ENCODE peak calls at places on chromosome 12, in six cellular contexts. I is neural progenitor cell, L is GM23338, K is body of pancreas, M is cardiac muscle cell, W is Peyer's patch. T is an unnamed sample. For H3K4me1, the result is how much of the 10 kb centered on the place peaks cover.

GRCh38 chr12:123971770-123972447 is 722 bp downstream of the CCDC92 start:
- DNase-seq in M (peak), K (peak), W (peak), I (peak), L (peak), T (peak)

GRCh38 chr12:75978677-75979076 is 52.9 kb downstream of the PHLDA1 start:
- DNase-seq in K (no peak), W (no peak), L (no peak), I (no peak), M (no peak), T (no peak)

GRCh38 chr12:79455314-79455713 is 235.4 kb downstream of the PAWR start:
- DNase-seq in M (no peak), K (peak), L (no peak), W (no peak), I (no peak), T (no peak)

GRCh38 chr12:94277426-94278000 is 129.1 kb downstream of the PLXNC1 start:
- DNase-seq in W (no peak), K (no peak), I (no peak), M (no peak), L (no peak), T (no peak)

GRCh38 chr12:130161261-130162231 is 718 bp upstream of the FZD10 start:
- DNase-seq in K (peak), W (no peak), I (peak), M (no peak), L (peak), T (no peak)

GRCh38 chr12:26032719-26033241 is 74.3 kb downstream of the RASSF8 start:
- DNase-seq in W (no peak), M (no peak), I (no peak), K (no peak), L (no peak), T (no peak)

GRCh38 chr12:57521475-57522018 is 1.1 kb upstream of the MBD6 start:
- DNase-seq in L (peak), W (peak), M (peak), I (peak), K (peak), T (no peak)

GRCh38 chr12:69266045-69266635 is 26.8 kb downstream of the CPSF6 start:
- DNase-seq in K (no peak), W (no peak), I (no peak), M (no peak), L (no peak), T (no peak)

GRCh38 chr12:112944028-112944690 is 5.9 kb downstream of the OAS3 start:
- DNase-seq in L (peak), M (no peak), K (no peak), W (no peak), I (no peak), T (no peak)

GRCh38 chr12:101127521-101128219 is 82.4 kb downstream of the SLC5A8 start:
- DNase-seq in W (no peak), L (no peak), K (no peak), M (no peak), I (no peak), T (no peak)

GRCh38 chr12:15534322-15534721 is 212.0 kb downstream of the PTPRO start:
- DNase-seq in L (no peak), M (no peak), I (no peak), K (peak), W (no peak), T (no peak)

GRCh38 chr12:115730975-115731541 is 546.4 kb downstream of the MED13L start:
- DNase-seq in L (no peak), K (no peak), M (no peak), W (no peak), I (no peak), T (no peak)

GRCh38 chr12:7093892-7094291 is 1.6 kb upstream of the C1R start:
- DNase-seq in I (no peak), K (peak), L (no peak), M (no peak), W (no peak), T (no peak)

GRCh38 chr12:47785036-47785886 is 12.2 kb downstream of the SLC48A1 start:
- DNase-seq in I (no peak), L (no peak), K (no peak), W (no peak), M (no peak), T (no peak)

GRCh38 chr12:27709932-27710591 is 570 bp upstream of the MRPS35 start:
- DNase-seq in K (peak), W (no peak), L (no peak), M (peak), I (no peak), T (no peak)

GRCh38 chr12:88925370-88925915 is 345.2 kb upstream of the KITLG start:
- DNase-seq in K (no peak), M (no peak), W (no peak), I (no peak), L (no peak), T (no peak)

GRCh38 chr12:43238281-43238680 is 313.7 kb downstream of the ADAMTS20 start:
- DNase-seq in I (no peak), M (no peak), K (no peak), L (no peak), W (no peak), T (no peak)

GRCh38 chr12:51752490-51752889 is 96.0 kb downstream of the FIGNL2 start:
- DNase-seq in L (no peak), W (peak), I (peak), K (peak), M (peak), T (peak)

GRCh38 chr12:94616217-94616729 is 34.1 kb downstream of the TMCC3 start:
- DNase-seq in L (peak), K (no peak), I (peak), W (peak), M (peak), T (no peak)

GRCh38 chr12:47813491-47814196 is 6.1 kb downstream of the HDAC7 start:
- DNase-seq in W (peak), I (peak), L (peak), M (peak), K (peak), T (no peak)

GRCh38 chr12:15599266-15600037 is 189.7 kb downstream of the EPS8 start:
- DNase-seq in M (peak), K (peak), I (no peak), L (no peak), W (no peak), T (peak)

GRCh38 chr12:53060721-53061276 is 10.9 kb downstream of the TNS2 start:
- DNase-seq in K (peak), L (no peak), I (no peak), W (peak), M (no peak), T (peak)

GRCh38 chr12:2841056-2841455 is 6.2 kb upstream of the NRIP2 start:
- DNase-seq in I (no peak), M (no peak), L (no peak), K (no peak), W (no peak), T (no peak)

GRCh38 chr12:122437656-122438121 is 15.2 kb upstream of the CLIP1 start:
- DNase-seq in K (peak), L (no peak), I (no peak), W (no peak), M (no peak), T (peak)

DNA sequence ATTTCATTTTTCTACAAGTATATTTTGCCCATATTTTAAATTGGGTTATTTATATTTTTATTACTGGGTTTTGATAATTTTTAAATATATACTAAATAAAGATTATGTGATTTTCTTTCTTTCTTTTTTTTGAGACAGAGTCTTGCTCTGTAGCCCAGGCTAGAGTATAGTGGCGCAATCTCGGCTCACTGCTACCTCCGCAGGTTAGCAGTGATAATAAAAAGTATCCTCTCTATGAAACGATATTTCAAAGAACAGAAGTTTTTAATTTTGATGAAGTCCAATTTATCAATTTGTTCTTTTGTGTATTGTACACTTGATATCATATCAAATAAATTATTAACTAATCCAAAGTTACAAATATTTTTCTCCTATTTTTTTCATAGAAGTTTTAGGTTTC is 47.2 kb upstream of the LDHB start:
- DNase-seq in K (no peak), M (no peak), I (no peak), L (no peak), W (no peak), T (no peak)
- TF ChIP-seq CTCF in K (no peak), M (no peak), I (no peak), L (no peak), W (no peak), T (no peak)

GRCh38 chr12:120814203-120814902 is 88.7 kb downstream of the ACADS start:
- DNase-seq in I (no peak), K (no peak), M (no peak), L (no peak), W (no peak), T (no peak)
- H3K27ac ChIP-seq in I (no peak), K (no peak), M (no peak), L (no peak), W (no peak), T (no peak)

DNA sequence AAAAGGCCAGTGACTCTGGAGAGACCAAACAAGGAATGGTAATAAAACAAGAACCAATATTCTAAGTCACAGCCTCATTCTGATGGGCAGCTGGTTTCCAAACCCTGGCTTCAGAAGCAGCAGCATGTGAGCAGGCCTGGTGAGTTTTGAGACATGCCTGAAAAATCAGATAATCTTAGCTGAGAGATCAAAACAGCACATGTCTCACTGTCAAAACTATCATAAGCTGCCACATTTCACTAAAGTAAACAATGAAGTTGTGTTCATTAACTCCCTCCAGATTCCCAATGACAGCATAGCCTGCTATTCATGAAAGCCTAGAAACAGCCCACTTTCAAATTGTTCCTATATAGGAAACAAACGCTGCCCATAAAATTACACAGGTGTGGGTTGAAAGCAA is 36.5 kb downstream of the CIT start:
- DNase-seq in W (no peak), M (no peak), L (no peak), I (no peak), K (no peak), T (no peak)
- H3K4me1 ChIP-seq in W (under half), M (under half), L (under half), I (under half), K (under half), T (under half)

GRCh38 chr12:104372721-104373335 is 69.3 kb downstream of the EID3 start:
- DNase-seq in I (no peak), W (no peak), K (no peak), M (no peak), L (no peak), T (no peak)

GRCh38 chr12:104369708-104370107 is 66.2 kb downstream of the EID3 start:
- DNase-seq in M (no peak), L (no peak), W (no peak), K (no peak), I (no peak), T (no peak)

GRCh38 chr12:104370989-104371870 is 67.7 kb downstream of the EID3 start:
- DNase-seq in K (no peak), M (no peak), L (peak), W (no peak), I (peak), T (no peak)

GRCh38 chr12:104374071-104374470 is 70.5 kb downstream of the EID3 start:
- DNase-seq in K (no peak), M (no peak), I (no peak), L (no peak), W (no peak), T (no peak)

DNA sequence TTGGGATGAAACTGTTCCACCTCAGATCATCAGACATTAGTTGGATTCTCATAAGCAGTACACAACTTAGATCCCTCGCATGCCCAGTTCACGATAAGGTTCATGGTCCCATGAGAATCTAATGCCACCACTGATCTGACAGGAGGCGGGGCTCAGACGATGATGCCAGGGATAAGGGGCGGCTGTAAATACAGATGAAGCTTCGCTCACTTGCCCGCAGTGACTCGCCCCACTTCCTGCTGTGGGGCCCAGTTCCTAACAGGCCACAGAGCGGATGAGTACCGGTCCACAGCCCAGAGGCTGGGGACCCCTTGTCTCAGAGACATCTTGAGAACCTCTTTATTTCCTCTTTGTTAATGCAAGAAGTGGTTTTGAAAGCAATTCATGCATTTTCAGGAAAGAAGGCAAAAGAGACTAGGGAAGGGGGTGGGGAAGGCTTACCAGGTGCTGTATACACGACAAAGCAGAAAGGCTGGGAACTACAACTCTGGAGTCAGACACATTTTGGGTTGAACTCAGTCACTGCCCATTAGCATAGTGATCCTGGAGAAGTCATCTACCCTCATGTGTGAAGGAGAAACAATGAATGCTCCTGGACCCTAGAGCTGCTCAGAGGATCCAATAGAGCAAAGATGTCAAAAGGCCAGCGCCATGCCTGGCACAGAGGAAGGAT is 68.6 kb downstream of the EID3 start:
- DNase-seq in W (no peak), K (no peak), L (no peak), I (no peak), M (no peak), T (no peak)
- TF ChIP-seq CTCF in W (no peak), K (no peak), L (no peak), I (no peak), M (no peak), T (no peak)

GRCh38 chr12:31710021-31710818 is 18.6 kb downstream of the AMN1 start:
- DNase-seq in L (no peak), I (no peak), W (no peak), M (no peak), K (no peak), T (no peak)

GRCh38 chr12:31712877-31713276 is 15.9 kb downstream of the AMN1 start:
- DNase-seq in L (no peak), W (no peak), K (no peak), M (no peak), I (no peak), T (no peak)

GRCh38 chr12:31714406-31715271 is 14.2 kb downstream of the AMN1 start:
- DNase-seq in K (no peak), L (no peak), M (no peak), I (no peak), W (no peak), T (no peak)

DNA sequence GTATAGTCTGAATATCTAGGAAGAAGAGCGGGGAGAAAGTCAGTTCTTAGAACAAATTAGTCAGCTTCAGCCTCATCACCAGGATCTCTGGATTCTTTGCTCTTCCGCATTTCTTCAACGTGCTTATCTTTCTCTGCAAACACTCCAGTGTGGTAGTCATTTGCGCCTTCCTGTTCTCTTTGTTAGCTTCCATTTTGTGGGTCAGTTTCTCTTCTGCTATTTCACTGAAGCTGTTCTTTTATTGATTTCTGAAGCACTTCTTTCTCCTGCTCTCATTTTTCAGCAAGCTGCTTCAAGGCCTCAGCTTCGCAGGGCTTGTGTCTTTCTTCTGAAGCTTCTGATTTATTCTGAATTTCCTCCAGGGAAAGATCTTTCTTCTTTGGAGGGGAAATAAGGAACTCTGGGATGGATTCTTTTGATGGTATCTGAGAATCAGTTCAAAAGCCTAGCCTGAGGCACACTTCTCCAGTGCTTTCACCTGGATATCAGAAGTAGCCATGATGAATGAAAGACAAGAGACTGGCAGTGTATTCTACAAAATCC is 13.5 kb downstream of the AMN1 start:
- DNase-seq in K (no peak), L (peak), M (no peak), I (no peak), W (no peak), T (no peak)
- H3K27ac ChIP-seq in K (no peak), L (no peak), M (no peak), I (no peak), W (no peak), T (peak)

GRCh38 chr12:90510948-90511347 is 444.0 kb downstream of the CCER1 start:
- DNase-seq in W (no peak), I (no peak), L (no peak), M (no peak), K (no peak), T (no peak)
- H3K4me1 ChIP-seq in W (under half), I (under half), L (under half), M (under half), K (under half), T (under half)

DNA sequence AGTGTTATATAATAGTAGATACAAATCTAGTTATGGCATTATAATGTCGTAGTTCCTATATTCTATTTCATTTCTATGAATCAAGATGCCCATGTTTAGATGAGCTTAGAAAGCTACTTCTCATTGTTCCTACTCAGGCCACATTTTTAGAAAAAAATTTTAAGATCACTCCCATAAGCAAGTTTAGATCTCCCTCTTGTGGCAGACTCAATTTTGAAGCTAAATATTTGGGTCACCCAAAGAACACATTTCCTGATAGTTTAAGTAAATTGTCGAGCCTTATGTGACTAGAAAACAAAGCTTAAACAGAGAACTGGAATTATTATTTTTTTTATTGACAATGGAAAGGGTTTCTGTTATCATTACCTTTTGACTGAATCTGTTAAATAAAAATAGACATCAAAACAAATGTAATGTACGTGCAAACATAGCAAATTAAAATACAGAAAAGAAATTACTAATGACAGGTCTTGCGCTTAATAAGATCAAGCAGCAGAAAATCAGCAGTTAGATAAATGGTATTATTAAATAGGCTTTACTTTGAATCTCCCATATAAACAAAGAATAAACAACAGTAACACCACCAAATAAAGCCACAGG is 180.2 kb downstream of the ACSS3 start:
- DNase-seq in K (no peak), M (peak), I (peak), L (peak), W (no peak), T (no peak)
- TF ChIP-seq CTCF in K (peak), M (peak), I (peak), L (peak), W (no peak), T (no peak)

GRCh38 chr12:9122166-9122609 is 6.5 kb upstream of the A2M start:
- DNase-seq in M (no peak), K (no peak), L (no peak), I (no peak), W (no peak), T (no peak)
- H3K27ac ChIP-seq in M (no peak), K (no peak), L (no peak), I (no peak), W (no peak), T (no peak)

GRCh38 chr12:66775941-66776340 is 97.1 kb upstream of the GRIP1 start:
- DNase-seq in K (no peak), L (no peak), I (no peak), M (no peak), W (no peak), T (no peak)
- H3K4me1 ChIP-seq in K (under half), L (under half), I (under half), M (under half), W (under half), T (under half)

T was measured in lung.